ENCODE peak calls at places on chromosomes 11 and 22, in ten cellular contexts. S is mucosa of descending colon; M is transverse colon; Y is body of pancreas; F is iPS DF 6.9; N is stomach; P is heart right ventricle; O is CD8-positive, alpha-beta T cell; L is upper lobe of right lung; H is CD4-positive, alpha-beta memory T cell. J is an unnamed sample. For H3K4me1, the result is how much of the 10 kb centered on the place peaks cover.

GRCh38 chr11:12810497-12810896 is 136.3 kb downstream of the TEAD1 start:
- DNase-seq in S (no peak), M (no peak), Y (no peak), F (no peak), N (no peak), P (no peak), O (no peak), L (no peak), H (no peak), J (no peak)

GRCh38 chr11:27455667-27456066 is 16.9 kb downstream of the LGR4 start:
- DNase-seq in S (no peak), M (no peak), Y (no peak), F (no peak), N (no peak), P (no peak), O (no peak), L (no peak), H (no peak), J (no peak)

GRCh38 chr11:60951611-60951908 is 416 bp downstream of the SLC15A3 start:
- DNase-seq in S (no peak), M (no peak), Y (no peak), F (no peak), N (no peak), P (no peak), O (no peak), L (no peak), H (no peak), J (no peak)

GRCh38 chr11:95647355-95647754 is 142.2 kb downstream of the FAM76B start:
- DNase-seq in S (no peak), M (no peak), Y (no peak), F (no peak), N (no peak), P (no peak), O (no peak), L (no peak), H (no peak), J (no peak)

GRCh38 chr11:113151502-113151901 is 162.9 kb upstream of the TTC12 start:
- DNase-seq in S (no peak), M (no peak), Y (no peak), F (no peak), N (no peak), P (no peak), O (no peak), L (no peak), H (no peak), J (no peak)

GRCh38 chr11:22169833-22170232 is 23.1 kb upstream of the ANO5 start:
- DNase-seq in S (no peak), M (no peak), Y (no peak), F (no peak), N (no peak), P (no peak), O (no peak), L (no peak), H (no peak), J (no peak)

GRCh38 chr11:33214187-33214586 is 43.0 kb upstream of the HIPK3 start:
- DNase-seq in S (no peak), M (no peak), Y (no peak), F (no peak), N (no peak), P (no peak), O (no peak), L (no peak), H (no peak), J (no peak)

GRCh38 chr11:95299078-95299611 is 68.1 kb upstream of the SESN3 start:
- DNase-seq in S (no peak), M (no peak), Y (no peak), F (no peak), N (no peak), P (no peak), O (no peak), L (no peak), H (peak), J (no peak)

GRCh38 chr11:71293961-71294782 is 41.8 kb upstream of the SHANK2 start:
- DNase-seq in S (no peak), M (no peak), Y (no peak), F (no peak), N (peak), P (no peak), O (no peak), L (peak), H (no peak), J (no peak)

GRCh38 chr11:48116437-48116836 is 100.2 kb upstream of the OR4B1 start:
- DNase-seq in S (no peak), M (no peak), Y (no peak), F (no peak), N (no peak), P (no peak), O (no peak), L (no peak), H (no peak), J (no peak)

GRCh38 chr11:726278-726915 is 20.4 kb downstream of the EPS8L2 start:
- DNase-seq in S (peak), M (peak), Y (peak), F (no peak), N (peak), P (no peak), O (peak), L (peak), H (peak), J (peak)

GRCh38 chr11:725624-726202 is 19.7 kb downstream of the EPS8L2 start:
- DNase-seq in S (peak), M (no peak), Y (peak), F (no peak), N (no peak), P (no peak), O (no peak), L (peak), H (no peak), J (peak)

GRCh38 chr11:724063-724732 is 18.2 kb downstream of the EPS8L2 start:
- DNase-seq in S (peak), M (no peak), Y (no peak), F (no peak), N (no peak), P (no peak), O (no peak), L (no peak), H (no peak), J (no peak)

GRCh38 chr11:723120-723883 is 17.3 kb downstream of the EPS8L2 start:
- DNase-seq in S (peak), M (peak), Y (peak), F (no peak), N (no peak), P (no peak), O (no peak), L (no peak), H (peak), J (peak)

DNA sequence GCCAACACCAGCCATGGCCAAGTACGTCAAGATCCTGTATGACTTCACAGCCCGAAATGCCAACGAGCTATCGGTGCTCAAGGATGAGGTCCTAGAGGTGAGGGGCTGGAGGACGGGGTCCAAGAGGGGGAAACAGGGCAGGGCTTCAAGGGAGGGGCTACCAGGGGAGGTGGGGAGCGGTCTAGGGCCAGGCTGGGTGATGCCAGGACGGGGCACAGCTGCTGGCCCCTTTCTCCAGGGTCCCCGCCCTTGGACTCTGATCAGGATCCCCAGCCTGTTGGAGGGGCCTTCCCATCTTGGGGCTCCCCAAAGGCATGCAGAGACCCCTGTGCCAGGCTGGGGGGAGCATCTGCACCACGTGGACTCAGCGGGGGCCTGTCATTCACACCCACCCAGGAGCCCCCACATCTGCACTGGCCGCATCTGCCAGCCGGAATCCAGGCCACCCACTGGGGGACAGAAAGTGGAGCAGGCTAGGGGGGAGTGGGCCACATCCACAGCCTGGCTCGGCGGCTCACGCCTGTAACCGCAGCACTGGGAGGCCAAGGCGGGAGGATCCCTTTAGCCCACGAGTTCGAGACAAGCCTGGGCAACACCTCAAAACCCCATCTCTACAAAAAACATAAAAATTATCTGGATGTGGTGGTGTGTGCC is 18.8 kb downstream of the EPS8L2 start:
- DNase-seq in S (no peak), M (no peak), Y (no peak), F (no peak), N (no peak), P (no peak), O (no peak), L (no peak), H (no peak), J (no peak)
- H3K4me1 ChIP-seq in S (under half), M (under half), Y (under half), F (under half), N (half or more), P (under half), O (under half), L (under half), H (under half), J (under half)

GRCh38 chr11:121451982-121452608 is at the start of gene SORL1:
- DNase-seq in S (peak), M (peak), Y (peak), F (peak), N (peak), P (peak), O (peak), L (peak), H (peak), J (peak)

GRCh38 chr11:121456816-121457431 is 4.2 kb upstream of the SORL1-AS1 start:
- DNase-seq in S (no peak), M (no peak), Y (no peak), F (no peak), N (no peak), P (no peak), O (no peak), L (no peak), H (no peak), J (no peak)

GRCh38 chr11:121452609-121453150 is at the start of gene SORL1-AS1:
- DNase-seq in S (peak), M (peak), Y (peak), F (no peak), N (no peak), P (no peak), O (no peak), L (no peak), H (peak), J (no peak)

GRCh38 chr11:121453589-121454299 is 977 bp upstream of the SORL1-AS1 start:
- DNase-seq in S (no peak), M (no peak), Y (no peak), F (no peak), N (no peak), P (no peak), O (no peak), L (no peak), H (no peak), J (no peak)

GRCh38 chr11:121455115-121455514 is 2.3 kb upstream of the SORL1-AS1 start:
- DNase-seq in S (no peak), M (no peak), Y (no peak), F (no peak), N (no peak), P (no peak), O (no peak), L (no peak), H (no peak), J (no peak)
- H3K4me3 ChIP-seq in S (no peak), M (no peak), Y (no peak), F (no peak), N (peak), P (no peak), O (peak), L (no peak), H (peak), J (no peak)

GRCh38 chr22:37015587-37015878 is 3.7 kb downstream of the TST start:
- DNase-seq in S (peak), M (peak), Y (no peak), F (no peak), N (no peak), P (no peak), O (no peak), L (no peak), H (no peak), J (no peak)

GRCh38 chr22:37016134-37016910 is 2.9 kb downstream of the TST start:
- DNase-seq in S (peak), M (peak), Y (no peak), F (no peak), N (peak), P (no peak), O (no peak), L (no peak), H (no peak), J (no peak)

GRCh38 chr22:37012956-37013355 is 6.3 kb downstream of the TST start:
- DNase-seq in S (peak), M (peak), Y (no peak), F (no peak), N (no peak), P (no peak), O (no peak), L (no peak), H (no peak), J (no peak)

GRCh38 chr22:37014835-37015586 is 4.2 kb downstream of the TST start:
- DNase-seq in S (peak), M (peak), Y (no peak), F (no peak), N (peak), P (no peak), O (no peak), L (no peak), H (no peak), J (peak)

GRCh38 chr22:37014415-37014806 is 4.8 kb downstream of the TST start:
- DNase-seq in S (peak), M (no peak), Y (no peak), F (no peak), N (no peak), P (no peak), O (no peak), L (no peak), H (no peak), J (no peak)
- H3K4me1 ChIP-seq in S (under half), M (under half), Y (half or more), F (under half), N (half or more), P (half or more), O (under half), L (under half), H (under half), J (under half)

DNA sequence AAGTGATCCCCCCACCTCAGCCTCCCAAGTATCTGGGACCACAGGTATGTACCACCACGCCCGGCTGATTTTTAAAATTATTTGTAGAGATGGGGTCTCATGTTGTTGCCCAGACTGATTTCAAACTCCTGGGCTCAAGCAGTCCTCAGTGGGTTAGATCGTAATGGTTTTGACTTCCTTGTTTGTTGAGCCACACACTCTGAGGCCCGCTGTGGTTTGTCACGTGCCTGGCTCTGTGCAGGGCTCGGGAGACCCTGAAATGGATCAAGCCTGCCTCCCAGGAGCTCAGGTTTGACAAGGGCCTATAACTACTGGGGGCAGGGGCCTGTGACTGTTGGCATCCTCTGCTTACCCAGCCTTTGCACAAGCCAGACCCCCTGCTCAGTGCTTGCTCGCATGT is 68.1 kb downstream of the MPPED1 start:
- DNase-seq in S (no peak), M (no peak), Y (no peak), F (no peak), N (no peak), P (no peak), O (no peak), L (no peak), H (no peak), J (no peak)
- H3K4me3 ChIP-seq in S (no peak), M (no peak), Y (no peak), F (no peak), N (no peak), P (no peak), O (no peak), L (no peak), H (no peak), J (no peak)

DNA sequence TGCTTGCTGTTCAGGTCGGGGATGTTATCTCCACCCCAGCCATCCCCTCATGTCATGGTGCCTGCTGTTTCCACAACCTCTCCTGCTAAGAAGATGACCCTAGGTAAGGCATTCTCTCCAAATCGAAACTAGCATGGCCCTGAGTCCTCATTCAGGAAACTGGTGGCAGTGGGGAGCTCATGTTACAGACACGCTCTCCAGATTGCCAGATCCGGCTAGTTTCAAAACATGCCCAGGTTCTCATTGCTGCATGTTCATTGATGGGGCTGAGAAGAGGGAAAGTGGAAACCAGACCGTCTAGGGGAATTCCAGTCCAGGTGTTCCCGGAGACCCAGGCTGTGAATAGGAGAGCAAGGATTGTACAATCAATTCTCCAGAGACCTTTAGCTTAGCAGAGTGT is 105.6 kb upstream of the KIRREL3 start:
- DNase-seq in S (no peak), M (no peak), Y (peak), F (no peak), N (no peak), P (no peak), O (no peak), L (no peak), H (no peak), J (no peak)
- H3K4me1 ChIP-seq in S (under half), M (under half), Y (under half), F (under half), N (under half), P (under half), O (under half), L (under half), H (under half), J (under half)

DNA sequence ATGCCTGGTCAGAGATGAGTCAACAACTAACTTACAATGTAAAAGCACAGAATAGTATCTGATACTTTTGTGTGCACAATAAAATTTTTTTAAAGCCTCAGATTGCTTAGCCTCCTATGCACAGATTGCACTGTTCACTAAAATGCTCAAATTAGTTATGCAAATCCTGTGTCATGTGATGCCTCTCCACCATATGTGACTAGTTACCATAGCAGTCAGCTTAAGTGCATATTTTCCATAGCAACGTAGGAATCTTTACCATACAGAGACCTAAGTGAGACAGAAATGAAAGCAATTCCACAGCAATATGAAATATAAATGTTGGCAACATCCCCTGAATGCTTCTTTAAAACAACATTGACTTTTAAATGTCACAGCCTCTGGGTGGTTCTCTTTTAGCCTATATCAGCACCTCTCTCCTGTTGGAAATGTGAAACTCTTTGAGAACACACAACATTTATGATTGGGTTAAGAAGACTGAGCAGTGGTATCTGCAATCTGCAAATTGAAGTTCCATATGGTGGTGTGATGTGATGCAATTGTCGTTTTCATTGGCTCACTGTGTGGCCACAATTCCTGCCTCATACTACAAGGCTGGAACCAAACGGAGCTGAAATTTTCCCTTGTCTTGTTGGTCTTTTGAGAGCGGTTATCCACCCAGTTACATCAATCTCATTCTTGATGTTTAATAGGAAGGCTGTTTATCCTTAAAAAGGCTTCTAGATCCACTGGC is 814.6 kb downstream of the DLG2 start:
- DNase-seq in S (no peak), M (no peak), Y (no peak), F (no peak), N (no peak), P (no peak), O (no peak), L (no peak), H (no peak), J (no peak)
- H3K4me3 ChIP-seq in S (no peak), M (no peak), Y (no peak), F (no peak), N (no peak), P (no peak), O (no peak), L (no peak), H (no peak), J (no peak)

DNA sequence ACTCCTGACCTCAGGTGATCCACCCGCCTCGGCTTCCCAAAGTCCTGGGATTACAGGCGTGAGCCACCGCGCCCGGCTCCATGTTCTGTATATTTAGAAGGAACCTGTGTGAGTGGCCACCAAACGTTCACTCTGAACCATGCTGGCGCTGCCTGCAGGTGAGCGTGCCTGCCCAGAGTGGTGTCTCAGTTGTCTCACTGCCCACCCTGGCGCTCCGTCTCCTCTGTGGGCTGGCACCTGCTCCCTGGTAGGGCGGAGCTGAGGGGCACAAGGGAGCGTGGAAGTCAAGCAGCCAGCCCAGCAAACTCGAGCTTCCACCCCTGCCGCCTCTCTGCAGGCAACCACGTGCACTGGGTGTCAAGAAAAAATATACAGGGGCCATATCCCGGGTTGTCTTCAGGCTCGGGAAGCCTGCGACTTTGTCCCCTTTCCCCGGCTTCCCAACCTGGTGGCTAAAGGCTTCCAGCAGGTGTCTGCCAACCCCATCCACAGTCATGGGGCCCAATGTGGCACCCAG is 16.7 kb downstream of the TXN2 start:
- DNase-seq in S (no peak), M (no peak), Y (peak), F (no peak), N (no peak), P (no peak), O (no peak), L (no peak), H (no peak), J (no peak)
- H3K4me1 ChIP-seq in S (under half), M (under half), Y (half or more), F (under half), N (under half), P (half or more), O (under half), L (half or more), H (under half), J (half or more)

J was measured in psoas muscle.